ENCODE peak calls at places on chromosomes 6 and 20, in nine cellular contexts. One of them, this sample, is unnamed.

GRCh38 chr20:17616480-17617211 is 46.8 kb downstream of the DSTN start:
- DNase-seq in adrenal gland: peak; percentile 27
- DNase-seq in breast epithelium: no peak
- DNase-seq in tibial nerve: no peak
- DNase-seq in testis: peak; percentile 12
- DNase-seq in heart left ventricle: peak; percentile 18
- DNase-seq in esophagus muscularis mucosa: no peak
- DNase-seq in right lobe of liver: no peak
- DNase-seq in ovary: no peak
- DNase-seq in this sample: peak; percentile 91

GRCh38 chr20:44235702-44236101 is 11.4 kb upstream of the GDAP1L1 start:
- DNase-seq in adrenal gland: no peak
- DNase-seq in breast epithelium: no peak
- DNase-seq in tibial nerve: no peak
- DNase-seq in testis: no peak
- DNase-seq in heart left ventricle: no peak
- DNase-seq in esophagus muscularis mucosa: no peak
- DNase-seq in right lobe of liver: no peak
- DNase-seq in ovary: no peak
- DNase-seq in this sample: no peak

GRCh38 chr6:89693207-89693606 is 54.7 kb upstream of the LYRM2 start:
- DNase-seq in adrenal gland: no peak
- DNase-seq in breast epithelium: no peak
- DNase-seq in tibial nerve: no peak
- DNase-seq in testis: no peak
- DNase-seq in heart left ventricle: no peak
- DNase-seq in esophagus muscularis mucosa: no peak
- DNase-seq in right lobe of liver: no peak
- DNase-seq in ovary: no peak
- DNase-seq in this sample: no peak

GRCh38 chr6:37459981-37460800 is 27.2 kb downstream of the CMTR1 start:
- DNase-seq in adrenal gland: no peak
- DNase-seq in breast epithelium: no peak
- DNase-seq in tibial nerve: no peak
- DNase-seq in testis: no peak
- DNase-seq in heart left ventricle: no peak
- DNase-seq in esophagus muscularis mucosa: no peak
- DNase-seq in right lobe of liver: no peak
- DNase-seq in ovary: no peak
- DNase-seq in this sample: no peak

GRCh38 chr6:166620478-166621113 is 6.5 kb downstream of the RPS6KA2 start:
- DNase-seq in adrenal gland: no peak
- DNase-seq in breast epithelium: no peak
- DNase-seq in tibial nerve: no peak
- DNase-seq in testis: no peak
- DNase-seq in heart left ventricle: no peak
- DNase-seq in esophagus muscularis mucosa: no peak
- DNase-seq in right lobe of liver: no peak
- DNase-seq in ovary: no peak
- DNase-seq in this sample: no peak

GRCh38 chr6:125088963-125089362 is 64.6 kb upstream of the TPD52L1 start:
- DNase-seq in adrenal gland: no peak
- DNase-seq in breast epithelium: no peak
- DNase-seq in tibial nerve: no peak
- DNase-seq in testis: no peak
- DNase-seq in heart left ventricle: no peak
- DNase-seq in esophagus muscularis mucosa: no peak
- DNase-seq in right lobe of liver: no peak
- DNase-seq in ovary: no peak
- DNase-seq in this sample: no peak

GRCh38 chr6:36330366-36330765 is 6.3 kb downstream of the BNIP5 start:
- DNase-seq in adrenal gland: no peak
- DNase-seq in breast epithelium: no peak
- DNase-seq in tibial nerve: no peak
- DNase-seq in testis: no peak
- DNase-seq in heart left ventricle: no peak
- DNase-seq in esophagus muscularis mucosa: no peak
- DNase-seq in right lobe of liver: no peak
- DNase-seq in ovary: no peak
- DNase-seq in this sample: no peak

GRCh38 chr6:82072771-82073170 is 174.8 kb downstream of the IBTK start:
- DNase-seq in adrenal gland: no peak
- DNase-seq in breast epithelium: no peak
- DNase-seq in tibial nerve: no peak
- DNase-seq in testis: no peak
- DNase-seq in heart left ventricle: no peak
- DNase-seq in esophagus muscularis mucosa: no peak
- DNase-seq in right lobe of liver: no peak
- DNase-seq in ovary: no peak
- DNase-seq in this sample: no peak

GRCh38 chr6:145820000-145820399 is 5.4 kb upstream of the FBXO30 start:
- DNase-seq in adrenal gland: no peak
- DNase-seq in breast epithelium: no peak
- DNase-seq in tibial nerve: no peak
- DNase-seq in testis: no peak
- DNase-seq in heart left ventricle: no peak
- DNase-seq in esophagus muscularis mucosa: no peak
- DNase-seq in right lobe of liver: no peak
- DNase-seq in ovary: no peak
- DNase-seq in this sample: no peak

DNA sequence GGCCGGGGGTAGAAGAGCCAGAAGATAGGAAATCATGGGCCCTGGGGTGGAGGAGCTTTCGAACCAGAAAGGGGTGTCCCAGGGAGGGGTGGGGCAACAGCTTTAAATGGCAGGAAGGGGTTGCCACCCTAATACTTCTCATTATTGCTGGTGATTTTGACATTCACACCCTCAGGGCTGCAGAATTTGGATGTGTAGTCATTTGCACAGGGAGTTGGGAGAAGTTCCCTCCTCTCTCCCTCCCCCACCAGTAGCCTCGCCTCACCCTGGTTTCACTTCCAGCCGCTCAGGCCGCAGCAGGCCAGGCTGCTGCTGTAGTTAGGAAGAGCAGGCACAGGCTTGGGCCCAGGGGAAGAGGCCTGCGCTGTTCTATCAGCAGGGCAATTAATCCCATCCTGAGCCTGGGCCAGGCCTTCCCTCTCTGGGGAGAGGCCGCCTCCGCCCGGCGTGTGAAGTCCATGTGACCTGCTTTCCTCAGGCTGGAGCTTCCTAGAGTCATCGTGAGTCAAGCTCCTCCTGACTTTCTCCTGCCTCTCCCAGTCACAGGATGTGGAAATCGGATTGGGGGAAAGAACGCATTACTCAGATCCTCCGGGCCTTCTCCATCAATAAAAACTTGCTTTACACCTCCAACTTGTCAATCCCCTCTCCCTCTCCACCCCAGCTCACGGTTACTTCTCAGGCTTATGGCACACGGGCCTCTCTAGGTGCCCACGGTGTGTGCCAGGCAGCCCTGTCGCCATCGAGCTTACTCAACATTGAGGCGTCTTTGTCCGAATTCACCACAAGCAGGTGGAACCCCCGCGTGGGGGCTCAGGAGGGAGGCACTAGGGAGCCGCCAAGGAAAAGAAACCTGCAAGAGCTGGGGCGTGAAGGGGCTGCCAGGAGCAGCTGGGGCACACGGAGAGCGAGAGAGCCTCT is 7.8 kb downstream of the ADTRP start:
- DNase-seq in adrenal gland: peak; percentile 72
- DNase-seq in breast epithelium: peak; percentile 63
- DNase-seq in tibial nerve: peak; percentile 84
- DNase-seq in testis: peak; percentile 71
- DNase-seq in heart left ventricle: peak; percentile 89
- DNase-seq in esophagus muscularis mucosa: peak; percentile 95
- DNase-seq in right lobe of liver: peak; percentile 73
- DNase-seq in ovary: peak; percentile 68
- DNase-seq in this sample: peak; percentile 99
- TF ChIP-seq POLR2A in adrenal gland: no peak
- TF ChIP-seq POLR2A in breast epithelium: no peak
- TF ChIP-seq POLR2A in tibial nerve: no peak
- TF ChIP-seq POLR2A in testis: no peak
- TF ChIP-seq POLR2A in heart left ventricle: no peak
- TF ChIP-seq POLR2A in esophagus muscularis mucosa: no peak
- TF ChIP-seq POLR2A in right lobe of liver: peak; percentile 12
- TF ChIP-seq POLR2A in ovary: no peak
- TF ChIP-seq POLR2A in this sample: no peak

GRCh38 chr20:4482378-4482777 is 239.3 kb upstream of the PRND start:
- DNase-seq in adrenal gland: no peak
- DNase-seq in breast epithelium: no peak
- DNase-seq in tibial nerve: no peak
- DNase-seq in testis: no peak
- DNase-seq in heart left ventricle: no peak
- DNase-seq in esophagus muscularis mucosa: no peak
- DNase-seq in right lobe of liver: no peak
- DNase-seq in ovary: no peak
- DNase-seq in this sample: no peak

GRCh38 chr20:4480104-4480503 is 241.6 kb upstream of the PRND start:
- DNase-seq in adrenal gland: no peak
- DNase-seq in breast epithelium: no peak
- DNase-seq in tibial nerve: no peak
- DNase-seq in testis: no peak
- DNase-seq in heart left ventricle: no peak
- DNase-seq in esophagus muscularis mucosa: no peak
- DNase-seq in right lobe of liver: no peak
- DNase-seq in ovary: no peak
- DNase-seq in this sample: no peak

GRCh38 chr20:4483961-4484360 is 237.7 kb upstream of the PRND start:
- DNase-seq in adrenal gland: no peak
- DNase-seq in breast epithelium: no peak
- DNase-seq in tibial nerve: no peak
- DNase-seq in testis: no peak
- DNase-seq in heart left ventricle: no peak
- DNase-seq in esophagus muscularis mucosa: no peak
- DNase-seq in right lobe of liver: no peak
- DNase-seq in ovary: no peak
- DNase-seq in this sample: no peak

GRCh38 chr20:4484431-4485057 is 237.2 kb upstream of the PRND start:
- DNase-seq in adrenal gland: no peak
- DNase-seq in breast epithelium: no peak
- DNase-seq in tibial nerve: no peak
- DNase-seq in testis: no peak
- DNase-seq in heart left ventricle: no peak
- DNase-seq in esophagus muscularis mucosa: no peak
- DNase-seq in right lobe of liver: no peak
- DNase-seq in ovary: no peak
- DNase-seq in this sample: no peak

GRCh38 chr20:4483481-4483880 is 238.2 kb upstream of the PRND start:
- DNase-seq in adrenal gland: no peak
- DNase-seq in breast epithelium: no peak
- DNase-seq in tibial nerve: no peak
- DNase-seq in testis: no peak
- DNase-seq in heart left ventricle: no peak
- DNase-seq in esophagus muscularis mucosa: no peak
- DNase-seq in right lobe of liver: no peak
- DNase-seq in ovary: no peak
- DNase-seq in this sample: no peak
- H3K4me1 ChIP-seq in adrenal gland: no peaks in the 10 kb centered on the region
- H3K4me1 ChIP-seq in breast epithelium: no peaks in the 10 kb centered on the region
- H3K4me1 ChIP-seq in tibial nerve: no peaks in the 10 kb centered on the region
- H3K4me1 ChIP-seq in testis: no peaks in the 10 kb centered on the region
- H3K4me1 ChIP-seq in heart left ventricle: no peaks in the 10 kb centered on the region
- H3K4me1 ChIP-seq in esophagus muscularis mucosa: no peaks in the 10 kb centered on the region
- H3K4me1 ChIP-seq in right lobe of liver: no peaks in the 10 kb centered on the region
- H3K4me1 ChIP-seq in ovary: no peaks in the 10 kb centered on the region
- H3K4me1 ChIP-seq in this sample: no peaks in the 10 kb centered on the region

DNA sequence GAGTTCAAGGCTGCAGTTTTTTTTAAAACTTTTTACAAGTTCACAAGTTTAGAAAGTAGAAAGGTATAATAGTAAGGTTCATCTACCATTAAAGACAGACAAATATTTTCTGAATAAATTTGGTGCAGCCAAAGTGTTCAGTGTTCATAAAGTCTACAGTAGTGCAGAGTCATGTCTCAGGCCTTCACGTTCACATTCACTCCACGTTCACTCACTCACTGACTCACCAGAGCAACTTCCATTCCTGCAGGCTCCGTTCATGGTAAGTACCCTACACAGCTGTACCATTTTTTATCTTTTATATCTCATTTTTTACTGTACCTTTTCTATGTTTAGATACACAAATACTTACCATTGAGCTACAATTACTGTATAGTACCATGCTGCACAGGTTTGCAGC is 67.6 kb downstream of the B4GALT5 start:
- DNase-seq in adrenal gland: no peak
- DNase-seq in breast epithelium: no peak
- DNase-seq in tibial nerve: no peak
- DNase-seq in testis: no peak
- DNase-seq in heart left ventricle: no peak
- DNase-seq in esophagus muscularis mucosa: no peak
- DNase-seq in right lobe of liver: no peak
- DNase-seq in ovary: no peak
- DNase-seq in this sample: no peak
- H3K36me3 ChIP-seq in adrenal gland: peaks cover 86% of the 10 kb centered on the region
- H3K36me3 ChIP-seq in breast epithelium: no peaks in the 10 kb centered on the region
- H3K36me3 ChIP-seq in tibial nerve: no peaks in the 10 kb centered on the region
- H3K36me3 ChIP-seq in testis: no peaks in the 10 kb centered on the region
- H3K36me3 ChIP-seq in heart left ventricle: peaks cover 75% of the 10 kb centered on the region
- H3K36me3 ChIP-seq in esophagus muscularis mucosa: peaks cover 46% of the 10 kb centered on the region
- H3K36me3 ChIP-seq in right lobe of liver: peaks cover 78% of the 10 kb centered on the region
- H3K36me3 ChIP-seq in ovary: no peaks in the 10 kb centered on the region
- H3K36me3 ChIP-seq in this sample: no peaks in the 10 kb centered on the region

GRCh38 chr20:58417418-58417817 is 28.4 kb downstream of the VAPB start:
- DNase-seq in adrenal gland: no peak
- DNase-seq in breast epithelium: no peak
- DNase-seq in tibial nerve: no peak
- DNase-seq in testis: no peak
- DNase-seq in heart left ventricle: no peak
- DNase-seq in esophagus muscularis mucosa: no peak
- DNase-seq in right lobe of liver: no peak
- DNase-seq in ovary: no peak
- DNase-seq in this sample: no peak

GRCh38 chr20:58416832-58417231 is 27.8 kb downstream of the VAPB start:
- DNase-seq in adrenal gland: no peak
- DNase-seq in breast epithelium: no peak
- DNase-seq in tibial nerve: no peak
- DNase-seq in testis: no peak
- DNase-seq in heart left ventricle: no peak
- DNase-seq in esophagus muscularis mucosa: no peak
- DNase-seq in right lobe of liver: no peak
- DNase-seq in ovary: no peak
- DNase-seq in this sample: no peak

GRCh38 chr20:58418949-58419748 is 30.1 kb downstream of the VAPB start:
- DNase-seq in adrenal gland: no peak
- DNase-seq in breast epithelium: no peak
- DNase-seq in tibial nerve: no peak
- DNase-seq in testis: no peak
- DNase-seq in heart left ventricle: no peak
- DNase-seq in esophagus muscularis mucosa: no peak
- DNase-seq in right lobe of liver: no peak
- DNase-seq in ovary: no peak
- DNase-seq in this sample: no peak

GRCh38 chr20:58420798-58421496 is 31.9 kb downstream of the VAPB start:
- DNase-seq in adrenal gland: no peak
- DNase-seq in breast epithelium: no peak
- DNase-seq in tibial nerve: no peak
- DNase-seq in testis: no peak
- DNase-seq in heart left ventricle: no peak
- DNase-seq in esophagus muscularis mucosa: no peak
- DNase-seq in right lobe of liver: no peak
- DNase-seq in ovary: no peak
- DNase-seq in this sample: no peak

GRCh38 chr20:58416057-58416456 is 27.0 kb downstream of the VAPB start:
- DNase-seq in adrenal gland: no peak
- DNase-seq in breast epithelium: no peak
- DNase-seq in tibial nerve: no peak
- DNase-seq in testis: no peak
- DNase-seq in heart left ventricle: no peak
- DNase-seq in esophagus muscularis mucosa: no peak
- DNase-seq in right lobe of liver: no peak
- DNase-seq in ovary: no peak
- DNase-seq in this sample: no peak
- TF ChIP-seq POLR2A in adrenal gland: no peak
- TF ChIP-seq POLR2A in breast epithelium: no peak
- TF ChIP-seq POLR2A in tibial nerve: no peak
- TF ChIP-seq POLR2A in testis: no peak
- TF ChIP-seq POLR2A in heart left ventricle: no peak
- TF ChIP-seq POLR2A in esophagus muscularis mucosa: no peak
- TF ChIP-seq POLR2A in right lobe of liver: no peak
- TF ChIP-seq POLR2A in ovary: no peak
- TF ChIP-seq POLR2A in this sample: no peak